ENCODE peak calls at places on chromosomes 4 and X, in seven cellular contexts. B is fibroblast of lung, V is OCI-LY7, M is transverse colon, K is cardiac muscle cell, J is ovary, R is keratinocyte. U is an unnamed sample. For H3K4me1, the result is how much of the 10 kb centered on the place peaks cover.

GRCh38 chr4:176584031-176584430 is 208.7 kb downstream of the VEGFC start:
- DNase-seq in V (no peak), J (no peak), R (no peak), B (peak), K (no peak), M (no peak), U (no peak)

GRCh38 chrX:139739138-139739537 is 31.2 kb upstream of the MCF2 start:
- DNase-seq in V (no peak), R (peak), J (no peak), B (peak), M (no peak), K (peak), U (no peak)

GRCh38 chr4:38842998-38843397 is 13.6 kb downstream of the TLR6 start:
- DNase-seq in J (no peak), V (no peak), B (no peak), R (no peak), M (no peak), K (no peak), U (no peak)

GRCh38 chr4:116925900-116926457 is 159.4 kb downstream of the TRAM1L1 start:
- DNase-seq in J (no peak), V (no peak), K (no peak), B (peak), M (no peak), R (no peak), U (no peak)

GRCh38 chrX:68827848-68828562 is 816 bp upstream of the EFNB1 start:
- DNase-seq in V (peak), J (peak), M (peak), B (peak), R (no peak), K (peak), U (peak)

GRCh38 chr4:88803600-88804096 is 106.0 kb upstream of the NAP1L5 start:
- DNase-seq in K (peak), R (no peak), J (peak), M (peak), B (peak), V (no peak), U (no peak)

GRCh38 chrX:37825225-37825842 is 22.0 kb downstream of the DYNLT3 start:
- DNase-seq in K (peak), M (peak), J (no peak), B (no peak), V (peak), R (no peak), U (no peak)

GRCh38 chrX:30618160-30618765 is 35.0 kb upstream of the GK start:
- DNase-seq in M (no peak), B (no peak), R (no peak), V (peak), K (peak), J (no peak), U (peak)

GRCh38 chr4:24690436-24690835 is 104.9 kb upstream of the SOD3 start:
- DNase-seq in K (peak), R (no peak), V (no peak), M (no peak), B (no peak), J (no peak), U (no peak)

GRCh38 chr4:74536557-74536956 is 91.6 kb downstream of the AREG start:
- DNase-seq in K (peak), B (no peak), J (no peak), V (no peak), M (no peak), R (no peak), U (no peak)
- TF ChIP-seq CTCF in K (peak), B (no peak), J (no peak), V (peak), M (no peak), R (peak), U (no peak)

GRCh38 chr4:8380511-8381415 is 59.8 kb downstream of the ACOX3 start:
- DNase-seq in V (no peak), B (no peak), K (no peak), M (no peak), J (no peak), R (no peak), U (no peak)
- H3K4me1 ChIP-seq in V (under half), B (under half), K (under half), M (under half), J (under half), R (under half), U (under half)

DNA sequence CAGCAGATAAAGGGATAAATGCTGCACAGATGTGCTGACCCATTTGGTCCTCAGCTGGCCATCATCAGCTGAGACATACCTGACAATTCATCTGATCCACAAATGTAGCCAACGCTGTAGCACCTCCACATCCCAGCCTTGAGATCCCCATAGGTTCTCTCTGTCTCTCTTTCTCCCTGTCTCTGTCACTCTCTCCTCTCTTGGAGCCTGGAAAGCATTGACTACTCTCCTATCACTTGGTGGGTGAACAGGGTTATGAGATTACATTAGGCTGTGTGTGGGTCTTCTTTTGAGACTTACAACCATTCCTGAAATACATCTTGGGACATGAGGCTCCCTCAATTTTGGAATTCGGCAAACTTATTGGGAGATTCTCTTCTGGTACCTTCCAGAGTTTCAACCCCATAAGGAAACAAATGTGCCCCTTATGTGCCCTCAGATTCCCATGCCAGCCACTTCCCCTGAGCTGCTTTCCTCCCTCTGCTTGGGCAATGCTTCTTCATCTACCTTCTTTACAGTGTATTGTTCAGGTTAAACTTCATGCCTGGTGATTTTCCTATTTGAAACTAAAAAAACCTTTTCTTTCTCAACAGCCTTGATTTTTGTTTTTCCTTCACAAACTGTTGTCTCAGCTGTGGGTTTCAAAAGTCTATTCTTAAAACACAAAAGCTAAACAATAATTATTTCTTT is 29.1 kb upstream of the FGF2 start:
- DNase-seq in R (no peak), M (no peak), J (no peak), B (no peak), K (no peak), V (no peak), U (no peak)
- H3K4me3 ChIP-seq in R (peak), M (no peak), J (peak), B (no peak), K (no peak), V (no peak), U (no peak)

DNA sequence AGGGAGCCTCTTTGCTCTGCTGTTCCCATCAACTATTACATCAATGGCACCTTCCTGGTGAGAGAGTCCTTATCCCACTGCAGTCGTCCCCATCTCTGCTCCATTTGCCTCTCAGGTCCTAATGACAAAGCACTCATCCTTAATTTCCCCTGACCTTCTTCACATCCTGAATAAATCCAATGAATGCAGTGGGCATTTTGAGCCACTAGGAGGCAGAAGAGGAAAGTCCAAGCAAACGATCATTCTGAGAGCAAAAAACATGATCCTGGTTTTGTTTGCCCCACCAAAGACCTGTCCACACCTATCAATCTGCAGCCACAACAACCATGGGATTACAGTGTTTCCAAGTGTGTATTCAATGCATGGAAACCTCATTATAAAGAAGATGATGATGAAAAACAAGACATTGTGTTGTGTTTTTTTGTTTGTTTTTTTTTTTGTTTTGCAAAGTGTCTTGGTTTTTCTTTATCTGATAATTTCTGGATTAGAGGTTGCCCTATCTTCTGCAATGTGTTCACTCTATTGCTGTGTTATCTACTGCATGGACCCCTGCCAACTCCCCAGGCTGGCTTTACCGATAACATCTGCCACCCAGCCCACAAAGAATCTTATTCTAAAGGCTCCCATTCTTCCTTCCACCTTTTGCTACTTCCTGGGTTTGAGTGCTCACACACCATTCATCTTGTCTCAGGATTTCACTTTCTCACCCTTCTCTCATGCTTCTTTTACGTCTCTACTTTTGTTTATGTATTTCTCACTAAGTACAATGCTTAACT is 207.2 kb downstream of the NLGN4X start:
- DNase-seq in K (peak), J (no peak), V (peak), M (peak), R (no peak), B (peak), U (peak)
- TF ChIP-seq CTCF in K (peak), J (no peak), V (peak), M (peak), R (peak), B (peak), U (no peak)

DNA sequence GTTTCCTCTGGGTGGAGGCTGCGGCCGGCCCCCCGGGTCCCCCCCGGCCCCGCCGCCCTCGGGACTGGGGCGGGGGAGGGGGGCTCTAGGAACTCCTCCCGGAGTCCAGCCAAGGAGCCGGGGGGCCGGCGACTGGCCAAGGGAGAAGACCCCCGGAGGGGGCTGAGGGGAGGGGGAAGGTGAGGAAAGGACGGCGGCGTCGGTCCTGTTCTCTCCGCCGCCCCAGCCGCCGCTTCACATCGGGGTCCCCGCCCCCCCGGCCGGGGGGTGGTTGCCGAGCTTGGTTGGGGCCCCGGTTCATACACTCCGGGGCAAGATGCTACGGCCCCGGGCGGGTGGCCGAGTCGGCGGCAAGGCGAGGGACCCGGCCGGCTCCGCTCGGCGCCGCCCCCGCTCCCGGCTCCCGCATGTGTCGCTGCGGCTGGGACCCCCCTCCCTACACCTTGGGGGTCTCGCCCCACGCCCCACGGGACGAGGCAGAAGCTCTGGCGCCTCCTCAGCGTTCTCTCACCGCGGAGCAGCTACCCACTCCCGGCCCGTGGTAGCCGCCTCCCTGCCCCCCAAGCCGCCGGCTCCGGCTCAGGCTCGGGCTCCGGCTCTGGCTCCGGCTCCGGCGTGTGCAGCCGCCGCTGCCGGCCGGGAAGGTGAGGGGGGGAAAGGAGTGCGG is 523 bp downstream of the FBXW7 start:
- DNase-seq in B (no peak), K (no peak), M (peak), J (peak), R (no peak), V (peak), U (peak)
- H3K4me1 ChIP-seq in B (under half), K (under half), M (under half), J (under half), R (under half), V (half or more), U (under half)

GRCh38 chr4:109434793-109435080 is 1.1 kb downstream of the SEC24B start:
- DNase-seq in M (no peak), K (peak), J (no peak), V (no peak), R (no peak), B (peak), U (no peak)

GRCh38 chr4:109433281-109434006 is at the start of gene SEC24B:
- DNase-seq in B (peak), M (peak), V (peak), R (no peak), K (peak), J (peak), U (peak)

GRCh38 chr4:109434007-109434792 is 585 bp downstream of the SEC24B start:
- DNase-seq in J (peak), M (peak), B (peak), K (peak), R (no peak), V (peak), U (peak)

GRCh38 chr4:109436504-109436903 is 2.9 kb downstream of the SEC24B start:
- DNase-seq in J (no peak), M (no peak), B (no peak), V (no peak), K (no peak), R (no peak), U (no peak)

DNA sequence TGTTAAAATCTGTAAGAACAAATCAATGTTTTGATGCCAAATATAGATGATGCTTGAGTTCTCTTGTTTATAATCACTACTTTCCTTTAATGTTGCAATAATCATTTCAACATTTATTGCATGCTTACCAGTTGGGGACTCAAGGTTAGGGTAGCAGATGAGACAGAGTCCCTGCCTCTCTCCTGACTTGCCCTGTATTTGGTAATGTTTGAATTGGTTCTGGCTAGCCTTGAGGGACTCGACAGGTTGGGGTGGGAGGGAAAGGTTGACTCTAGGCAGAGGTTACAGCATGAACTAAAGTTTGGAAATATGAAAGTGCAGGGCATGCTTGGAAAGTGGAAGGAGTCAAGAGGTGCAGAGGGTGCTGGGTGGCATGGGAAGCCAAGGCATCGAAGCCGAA is 2.0 kb downstream of the SEC24B start:
- DNase-seq in B (no peak), J (no peak), V (no peak), R (no peak), M (no peak), K (no peak), U (no peak)
- H3K4me3 ChIP-seq in B (peak), J (no peak), V (peak), R (peak), M (no peak), K (peak), U (no peak)

GRCh38 chr4:17280266-17280665 is 231.6 kb downstream of the QDPR start:
- DNase-seq in M (no peak), K (no peak), R (no peak), B (no peak), V (no peak), J (no peak), U (no peak)
- TF ChIP-seq CTCF in M (no peak), K (no peak), R (no peak), B (no peak), V (peak), J (no peak), U (no peak)

GRCh38 chr4:777520-778262 is 48.2 kb downstream of the CPLX1 start:
- DNase-seq in B (no peak), K (no peak), V (no peak), J (no peak), R (no peak), M (no peak), U (no peak)
- H3K4me1 ChIP-seq in B (under half), K (under half), V (under half), J (under half), R (under half), M (under half), U (under half)